ENCODE peak calls at places on chromosomes 13 and 19, in five cellular contexts. G is fibroblast of mammary gland, L is breast epithelium, E is WTC11, T is mucosa of descending colon. W is an unnamed sample.

GRCh38 chr19:398719-399118 is 10.2 kb downstream of the C2CD4C start:
- DNase-seq in E (no peak), L (peak; percentile 47), G (no peak), T (peak; percentile 35), W (no peak)

GRCh38 chr19:15913830-15914229 is 16.0 kb upstream of the CYP4F2 start:
- DNase-seq in G (no peak), E (no peak), L (no peak), T (no peak), W (peak; percentile 67)

GRCh38 chr13:45209229-45209628 is 8.4 kb upstream of the KCTD4 start:
- DNase-seq in E (no peak), L (no peak), T (no peak), G (peak; percentile 41), W (no peak)

GRCh38 chr13:33859691-33860303 is 41.8 kb downstream of the RFC3 start:
- DNase-seq in E (no peak), L (no peak), T (no peak), G (peak; percentile 33), W (no peak)

GRCh38 chr13:113599396-113599795 is 14.8 kb downstream of the TFDP1 start:
- DNase-seq in T (no peak), L (peak; percentile 33), E (peak; percentile 1), G (no peak), W (no peak)

GRCh38 chr19:34502582-34503545 is 21.3 kb downstream of the WTIP start:
- DNase-seq in E (peak; percentile 4), L (no peak), T (no peak), G (peak; percentile 42), W (peak; percentile 73)

GRCh38 chr13:101916108-101916757 is 463.8 kb downstream of the ITGBL1 start:
- DNase-seq in L (no peak), E (peak; percentile 77), T (peak; percentile 36), G (peak; percentile 34), W (peak; percentile 85)

GRCh38 chr19:29467824-29468401 is 57.9 kb upstream of the VSTM2B start:
- DNase-seq in T (no peak), E (peak; percentile 44), G (peak; percentile 22), L (no peak), W (no peak)

GRCh38 chr19:13363954-13364353 is 142.3 kb downstream of the CACNA1A start:
- DNase-seq in E (no peak), L (no peak), T (no peak), G (no peak), W (no peak)

GRCh38 chr19:18232540-18233223 is 6.4 kb upstream of the PDE4C start:
- DNase-seq in T (no peak), L (no peak), G (no peak), E (peak; percentile 81), W (no peak)
- TF ChIP-seq CTCF in T (no peak), L (no peak), G (no peak), E (no peak), W (no peak)

GRCh38 chr19:46202872-46203860 is 26.4 kb upstream of the IGFL1 start:
- DNase-seq in E (no peak), G (no peak), L (no peak), T (no peak), W (no peak)
- TF ChIP-seq CTCF in E (no peak), G (no peak), L (no peak), T (no peak), W (no peak)

GRCh38 chr13:66716502-66716901 is 513.6 kb downstream of the PCDH9 start:
- DNase-seq in E (no peak), L (no peak), G (no peak), T (no peak), W (no peak)

GRCh38 chr13:66714795-66715194 is 515.3 kb downstream of the PCDH9 start:
- DNase-seq in T (no peak), G (no peak), E (no peak), L (no peak), W (no peak)
- TF ChIP-seq CTCF in T (no peak), G (peak; percentile 22), E (no peak), L (no peak), W (peak; percentile 34)

GRCh38 chr19:1457031-1457739 is 7.3 kb downstream of the APC2 start:
- DNase-seq in G (no peak), E (peak; percentile 75), T (no peak), L (no peak), W (no peak)
- TF ChIP-seq CTCF in G (no peak), E (no peak), T (no peak), L (no peak), W (no peak)

DNA sequence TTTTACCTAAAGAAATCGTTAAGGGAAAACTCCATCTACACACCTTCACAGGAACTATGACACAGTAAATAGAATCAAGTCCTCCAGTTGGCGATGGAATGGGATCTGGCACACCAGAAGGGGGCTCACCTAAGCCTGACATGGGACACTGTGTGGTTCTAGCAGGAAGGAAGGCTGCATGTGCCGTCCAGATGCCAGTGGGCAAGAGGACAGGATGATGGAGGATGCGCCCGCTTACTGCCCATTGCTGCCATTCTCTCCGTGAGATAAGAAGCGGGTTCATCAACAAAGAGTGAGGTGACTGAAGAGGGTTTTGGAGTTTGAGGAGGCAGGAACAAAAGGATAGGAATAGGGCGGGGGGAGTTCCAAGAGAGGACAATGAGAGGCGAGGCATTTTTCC is 2.9 kb upstream of the CYP2F1 start:
- DNase-seq in E (no peak), L (no peak), G (no peak), T (no peak), W (no peak)
- TF ChIP-seq CTCF in E (no peak), L (no peak), G (no peak), T (no peak), W (no peak)

DNA sequence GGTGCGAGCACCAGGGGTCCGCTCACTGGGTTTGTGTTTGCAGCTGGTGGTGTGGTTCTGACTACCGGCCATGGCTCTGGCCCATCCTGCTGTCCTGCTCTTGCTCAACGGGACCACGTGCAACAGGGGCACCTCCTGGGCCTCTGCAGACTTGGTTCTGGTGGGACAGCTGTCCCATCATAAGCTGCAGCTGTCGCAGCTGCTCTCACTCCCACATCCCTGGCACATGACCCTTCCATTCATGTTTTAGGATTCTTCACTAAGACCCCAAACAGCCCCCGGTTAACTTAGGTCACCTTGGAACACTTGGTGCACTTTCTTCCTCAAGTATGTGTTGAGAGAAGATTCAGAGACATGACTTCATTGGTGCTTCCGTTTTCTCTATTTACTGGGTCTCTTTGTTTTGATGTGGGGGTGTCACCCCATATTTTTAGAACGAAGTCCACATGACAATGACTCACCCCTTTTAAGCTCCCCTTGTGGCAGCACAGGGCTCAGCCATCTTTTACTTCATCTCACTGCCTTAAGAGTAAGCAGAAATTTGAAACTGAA is 68.4 kb upstream of the ARHGEF7 start:
- DNase-seq in E (no peak), T (no peak), L (no peak), G (peak; percentile 60), W (no peak)
- TF ChIP-seq CTCF in E (no peak), T (no peak), L (no peak), G (peak; percentile 37), W (peak; percentile 37)

DNA sequence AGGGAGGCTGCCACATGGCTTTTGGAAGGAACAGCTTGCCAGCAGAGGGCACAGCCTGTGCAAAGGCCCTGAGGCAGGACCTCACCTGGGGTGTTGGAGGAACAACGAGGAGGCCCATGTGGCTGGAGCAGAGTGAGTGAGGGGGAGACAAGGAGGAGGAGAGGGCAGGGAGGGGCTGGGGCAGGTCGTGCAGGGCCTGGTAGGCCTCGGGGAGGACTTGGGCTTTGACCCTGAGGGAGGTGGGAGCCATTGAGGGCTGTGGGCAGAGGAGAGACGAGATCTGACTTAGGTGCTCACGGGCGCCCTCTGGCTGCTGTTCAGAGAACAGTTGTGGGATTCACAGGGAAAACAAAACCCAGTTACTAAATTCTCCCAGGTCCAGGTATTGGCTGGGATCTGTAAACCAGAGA is 25.2 kb downstream of the ZNRF4 start:
- DNase-seq in E (peak; percentile 68), G (peak; percentile 35), T (no peak), L (no peak), W (no peak)
- TF ChIP-seq CTCF in E (peak; percentile 78), G (peak; percentile 55), T (no peak), L (no peak), W (peak; percentile 57)

W was measured in osteocyte.